ENCODE peak calls at places on chromosomes 13 and 19, in six cellular contexts. J is SW 1271, X is mammary epithelial cell, D is kidney tubule cell, K is cardiac muscle cell, O is NB4. G is an unnamed sample.

GRCh38 chr13:113155201-113155600 is 3.2 kb upstream of the PROZ start:
- DNase-seq in J (no peak), X (no peak), D (no peak), K (no peak), O (peak; percentile 42), G (no peak)

GRCh38 chr19:18450934-18451836 is 13.3 kb upstream of the ISYNA1 start:
- DNase-seq in J (peak; percentile 60), X (no peak), D (peak; percentile 71), K (peak; percentile 81), O (peak; percentile 88), G (peak; percentile 77)

GRCh38 chr13:75798353-75799245 is 162.5 kb downstream of the LMO7 start:
- DNase-seq in J (peak; percentile 6), X (peak; percentile 43), D (peak; percentile 74), K (peak; percentile 35), O (no peak), G (no peak)

GRCh38 chr19:46603752-46604241 is 2.7 kb downstream of the CALM3 start:
- DNase-seq in J (no peak), X (no peak), D (no peak), K (no peak), O (peak; percentile 37), G (no peak)

GRCh38 chr19:16026756-16027155 is 49.5 kb upstream of the TPM4 start:
- DNase-seq in J (no peak), X (no peak), D (no peak), K (no peak), O (no peak), G (no peak)

GRCh38 chr19:13727798-13728197 is 36.5 kb upstream of the MRI1 start:
- DNase-seq in J (no peak), X (no peak), D (peak; percentile 30), K (peak; percentile 48), O (no peak), G (no peak)

GRCh38 chr13:51048166-51048461 is 63.0 kb downstream of the C13orf42 start:
- DNase-seq in J (no peak), X (no peak), D (no peak), K (no peak), O (no peak), G (no peak)

GRCh38 chr19:4130635-4131438 is 6.9 kb upstream of the MAP2K2 start:
- DNase-seq in J (no peak), X (peak; percentile 89), D (peak; percentile 73), K (peak; percentile 65), O (no peak), G (peak; percentile 91)

GRCh38 chr19:15028490-15028889 is 20.8 kb upstream of the CASP14 start:
- DNase-seq in J (no peak), X (no peak), D (no peak), K (no peak), O (peak; percentile 76), G (no peak)

G was measured in mesenchymal stem cell.